ENCODE peak calls at places on chromosome 20, in eight cellular contexts. X is pancreas, O is AG09309, Q is astrocyte, G is astrocyte of the spinal cord, T is neural progenitor cell, Y is mesothelial cell of epicardium, B is Peyer's patch. I is an unnamed sample.

GRCh38 chr20:10955166-10955565 is 281.4 kb upstream of the JAG1 start:
- DNase-seq in G (peak; percentile 69), B (no peak), Q (peak; percentile 18), Y (no peak), T (no peak), O (no peak), X (no peak), I (no peak)

GRCh38 chr20:52683761-52684160 is 288.4 kb upstream of the TSHZ2 start:
- DNase-seq in X (no peak), G (no peak), Y (no peak), T (no peak), Q (no peak), B (no peak), O (no peak), I (no peak)

GRCh38 chr20:8082999-8083398 is 49.1 kb upstream of the PLCB1 start:
- DNase-seq in O (no peak), Y (no peak), G (no peak), Q (peak; percentile 72), B (no peak), X (no peak), T (no peak), I (no peak)

GRCh38 chr20:48841196-48841860 is 13.5 kb upstream of the PREX1 start:
- DNase-seq in T (no peak), Y (no peak), G (no peak), B (no peak), X (no peak), Q (no peak), O (no peak), I (no peak)

GRCh38 chr20:44006578-44006977 is 91.9 kb downstream of the TOX2 start:
- DNase-seq in B (no peak), Y (no peak), O (no peak), X (no peak), T (no peak), Q (no peak), G (no peak), I (no peak)

GRCh38 chr20:11810316-11811130 is 107.2 kb upstream of the BTBD3 start:
- DNase-seq in T (peak; percentile 60), Y (no peak), B (no peak), G (peak; percentile 63), O (no peak), Q (peak; percentile 86), X (no peak), I (no peak)

GRCh38 chr20:54711061-54711460 is 235.7 kb downstream of the DOK5 start:
- DNase-seq in G (no peak), Q (no peak), O (no peak), Y (no peak), T (no peak), X (no peak), B (no peak), I (no peak)

GRCh38 chr20:19631410-19631809 is 126.6 kb upstream of the RIN2 start:
- DNase-seq in B (no peak), O (no peak), T (no peak), Q (no peak), Y (no peak), X (peak; percentile 62), G (no peak), I (no peak)

GRCh38 chr20:37393863-37394542 is 48.1 kb downstream of the SRC start:
- DNase-seq in O (no peak), G (no peak), X (no peak), Y (no peak), Q (no peak), T (peak; percentile 4), B (no peak), I (no peak)

GRCh38 chr20:37393196-37393862 is 47.4 kb downstream of the SRC start:
- DNase-seq in T (peak; percentile 1), X (no peak), G (no peak), Q (no peak), O (no peak), B (no peak), Y (no peak), I (no peak)

GRCh38 chr20:37390503-37390890 is 44.6 kb downstream of the SRC start:
- DNase-seq in Q (no peak), B (peak; percentile 26), G (no peak), Y (no peak), O (no peak), T (no peak), X (no peak), I (no peak)

GRCh38 chr20:37390891-37391525 is 45.1 kb downstream of the SRC start:
- DNase-seq in O (no peak), Q (no peak), Y (no peak), X (no peak), B (peak; percentile 29), T (no peak), G (no peak), I (no peak)

DNA sequence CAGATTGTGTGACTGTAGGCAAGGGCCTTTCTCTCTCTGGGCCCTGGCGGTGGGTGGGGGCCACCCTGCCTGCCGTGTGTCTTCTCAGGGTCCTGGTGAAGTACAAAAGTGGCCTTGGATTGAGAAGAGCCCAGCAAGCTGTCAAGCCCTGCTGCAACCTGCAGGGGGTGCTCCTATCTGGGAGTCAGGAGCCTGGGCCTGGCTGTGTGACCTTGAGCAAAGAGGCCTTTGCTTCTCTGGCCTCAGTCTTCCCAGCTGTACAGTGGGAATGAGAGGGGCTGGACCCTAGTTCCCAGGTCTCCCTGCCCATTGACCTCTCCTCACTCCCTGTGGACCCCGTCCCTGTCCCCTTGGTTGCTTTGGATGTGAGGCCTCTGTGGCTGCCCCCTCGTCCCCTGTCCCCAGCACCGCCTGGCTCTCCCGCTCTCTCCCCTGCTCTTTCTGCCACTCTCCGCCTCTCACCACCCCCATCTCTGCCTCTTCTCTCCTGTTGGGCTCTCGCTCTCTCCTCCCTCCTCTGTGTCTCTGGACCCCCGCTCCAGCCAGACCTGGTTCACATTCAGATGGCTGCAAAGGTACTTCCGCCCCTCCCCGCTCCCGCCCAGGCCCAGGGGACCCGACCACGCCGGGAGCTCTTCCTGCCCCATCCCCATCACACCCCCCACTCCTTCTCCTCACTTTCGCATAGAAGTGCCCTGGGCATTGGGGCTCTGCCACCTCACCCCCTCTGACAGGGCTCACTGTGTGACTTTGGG is 46.7 kb downstream of the SRC start:
- DNase-seq in O (no peak), X (no peak), B (no peak), T (peak; percentile 41), Y (no peak), Q (no peak), G (no peak), I (no peak)
- TF ChIP-seq CTCF in O (peak; percentile 48), X (no peak), B (peak; percentile 17), T (peak; percentile 45), Y (no peak), Q (peak; percentile 17), G (peak; percentile 44), I (peak; percentile 60)

DNA sequence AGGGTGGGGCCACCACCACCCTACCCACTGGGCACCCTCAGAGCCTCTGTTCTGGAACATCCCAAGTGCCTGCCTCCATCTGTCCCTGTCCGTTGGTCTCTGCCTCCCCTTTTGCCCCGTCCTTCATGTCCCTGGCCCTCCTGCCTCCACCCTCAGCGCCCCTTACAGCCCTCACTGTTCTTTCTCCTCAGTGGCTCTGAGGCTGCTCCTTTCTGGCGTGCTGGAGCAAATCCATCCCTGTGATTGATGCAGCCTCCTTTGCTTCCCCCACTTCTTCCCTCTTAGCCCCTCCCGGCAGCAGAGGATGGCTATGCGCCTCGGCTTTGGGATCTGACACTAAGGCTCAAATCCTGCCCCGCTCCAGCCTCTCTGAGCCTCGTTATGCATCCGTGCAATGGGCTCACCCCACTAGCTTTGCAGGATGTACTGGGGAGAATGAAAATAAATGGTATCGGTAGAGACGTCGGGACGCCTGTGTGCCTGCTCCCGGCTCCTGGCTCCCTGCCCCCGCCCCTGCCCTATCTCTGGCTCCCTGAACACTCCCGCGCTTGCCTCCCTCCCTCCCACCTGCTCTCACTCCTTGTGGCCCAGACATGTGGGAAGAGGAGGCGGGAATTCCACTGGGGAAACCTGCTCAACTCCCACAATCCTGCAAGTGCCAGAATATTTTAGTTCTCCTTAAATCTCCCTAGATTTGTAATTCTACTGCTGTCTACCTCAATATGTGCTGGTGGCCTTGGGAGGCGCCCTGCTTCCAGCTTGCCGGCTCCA is 13.1 kb downstream of the VSTM2L start:
- DNase-seq in X (no peak), B (no peak), T (peak; percentile 56), Q (no peak), G (no peak), O (no peak), Y (no peak), I (no peak)
- TF ChIP-seq CTCF in X (no peak), B (no peak), T (no peak), Q (no peak), G (peak; percentile 38), O (no peak), Y (no peak), I (no peak)

DNA sequence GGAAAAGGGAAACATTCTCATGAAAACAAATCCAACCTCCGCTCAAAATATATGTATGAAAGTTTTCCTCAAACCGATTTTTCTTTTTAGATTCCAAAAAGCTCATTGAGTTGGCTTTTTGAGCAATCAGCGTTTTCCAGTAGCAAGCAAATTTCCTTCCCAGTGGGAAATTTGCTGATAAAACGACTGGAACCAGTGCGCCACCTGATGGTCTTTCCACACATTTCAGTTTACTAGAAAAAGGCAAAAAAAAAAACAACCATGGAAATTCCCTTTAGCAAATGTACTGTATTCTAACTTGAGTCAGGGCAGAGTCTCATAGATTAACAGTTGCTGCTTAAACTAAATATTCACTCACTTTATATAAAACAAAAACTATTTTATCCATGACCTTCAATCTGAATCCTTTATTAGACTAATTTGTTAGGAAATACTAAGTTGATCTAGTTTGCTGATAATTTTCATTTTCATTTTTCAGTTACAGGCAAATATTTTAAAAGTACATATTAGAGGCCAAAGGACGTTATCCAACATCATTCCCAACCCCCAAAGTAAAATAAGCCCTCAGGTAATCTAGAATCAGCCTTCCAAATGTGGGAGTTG is 271.5 kb downstream of the FOXA2 start:
- DNase-seq in O (peak; percentile 7), T (peak; percentile 64), B (no peak), G (peak; percentile 25), Q (no peak), Y (no peak), X (no peak), I (no peak)
- TF ChIP-seq CTCF in O (peak; percentile 58), T (peak; percentile 89), B (peak; percentile 59), G (peak; percentile 61), Q (peak; percentile 57), Y (peak; percentile 77), X (peak; percentile 60), I (peak; percentile 86)

GRCh38 chr20:2089447-2089846 is 12.2 kb upstream of the STK35 start:
- DNase-seq in Y (no peak), T (no peak), O (no peak), Q (no peak), G (no peak), B (no peak), X (no peak), I (no peak)

GRCh38 chr20:2088904-2089303 is 12.7 kb upstream of the STK35 start:
- DNase-seq in Y (no peak), Q (no peak), O (no peak), T (peak; percentile 44), X (no peak), B (no peak), G (no peak), I (no peak)

GRCh38 chr20:2093883-2094282 is 7.7 kb upstream of the STK35 start:
- DNase-seq in Q (no peak), X (no peak), B (no peak), O (no peak), Y (no peak), T (peak; percentile 8), G (no peak), I (no peak)

DNA sequence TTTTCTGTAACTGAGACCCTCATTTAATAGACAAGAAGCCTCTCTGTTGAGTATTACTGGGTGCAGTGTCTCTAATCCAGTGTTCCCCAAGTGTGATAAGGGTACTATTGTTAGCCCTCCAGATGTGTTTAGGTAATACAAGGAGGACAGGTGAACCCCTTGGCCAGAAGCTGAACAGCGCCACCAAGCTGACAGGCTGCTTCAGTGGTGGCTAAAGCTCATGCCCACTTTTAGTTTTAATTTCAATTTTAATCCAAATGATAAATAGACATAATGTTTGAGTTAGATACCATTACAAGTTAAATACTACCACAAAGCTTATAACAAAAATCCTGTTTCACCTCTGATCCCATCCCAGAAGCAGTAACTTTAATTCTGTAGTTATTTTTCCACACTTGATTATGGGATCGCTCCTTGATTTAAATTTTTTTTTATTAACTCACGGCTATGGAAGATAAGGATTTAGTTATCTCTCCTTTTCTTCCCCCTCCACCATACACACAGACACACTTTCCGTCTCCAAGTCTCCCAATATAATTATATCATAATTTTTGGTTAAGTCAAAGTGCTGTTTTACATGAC is 8.3 kb upstream of the STK35 start:
- DNase-seq in X (no peak), G (no peak), Q (no peak), T (peak; percentile 64), O (no peak), Y (no peak), B (peak; percentile 61), I (no peak)
- TF ChIP-seq CTCF in X (peak; percentile 26), G (peak; percentile 58), Q (peak; percentile 40), T (peak; percentile 90), O (peak; percentile 55), Y (peak; percentile 16), B (peak; percentile 57), I (peak; percentile 63)